ENCODE peak calls at places on chromosomes 7 and 10, in six cellular contexts. S is brain microvascular endothelial cell, M is neural progenitor cell, A is cardiac fibroblast, K is GM18507, C is sciatic nerve. B is an unnamed sample.

GRCh38 chr7:56007167-56007652 is 42.8 kb downstream of the NIPSNAP2 start:
- DNase-seq in K (no peak), S (no peak), M (no peak), C (no peak), A (no peak), B (no peak)

GRCh38 chr10:14409856-14410458 is 79.2 kb upstream of the FRMD4A start:
- DNase-seq in S (no peak), A (no peak), K (no peak), M (no peak), C (no peak), B (no peak)

GRCh38 chr7:317643-318405 is 27.9 kb downstream of the FOXL3 start:
- DNase-seq in M (no peak), C (no peak), K (no peak), A (no peak), S (no peak), B (no peak)

GRCh38 chr10:129491123-129491734 is 24.2 kb downstream of the MGMT start:
- DNase-seq in A (peak), S (no peak), C (no peak), M (peak), K (no peak), B (peak)

GRCh38 chr7:90766814-90767564 is 170.9 kb downstream of the CDK14 start:
- DNase-seq in S (peak), K (no peak), M (peak), A (peak), C (peak), B (peak)

GRCh38 chr10:56586391-56586790 is 225.3 kb upstream of the ZWINT start:
- DNase-seq in A (no peak), C (no peak), S (no peak), M (peak), K (no peak), B (no peak)

GRCh38 chr10:43061764-43062163 is 15.1 kb upstream of the RET start:
- DNase-seq in C (no peak), K (no peak), S (no peak), M (no peak), A (no peak), B (no peak)

GRCh38 chr7:2037805-2038635 is 194.7 kb downstream of the MAD1L1 start:
- DNase-seq in A (peak), C (peak), S (no peak), K (no peak), M (no peak), B (peak)

GRCh38 chr7:100152404-100152803 is 3.7 kb downstream of the LAMTOR4 start:
- DNase-seq in A (no peak), C (no peak), S (no peak), K (no peak), M (no peak), B (no peak)

GRCh38 chr10:17175551-17175950 is 25.9 kb downstream of the TRDMT1 start:
- DNase-seq in K (no peak), M (peak), S (peak), A (peak), C (no peak), B (peak)

GRCh38 chr10:11145498-11145855 is 127.8 kb downstream of the CELF2 start:
- DNase-seq in S (no peak), A (peak), C (no peak), K (no peak), M (no peak), B (peak)

GRCh38 chr10:93559490-93559889 is 7.0 kb upstream of the FFAR4 start:
- DNase-seq in M (no peak), S (no peak), A (no peak), C (no peak), K (no peak), B (no peak)

GRCh38 chr10:91860885-91861284 is 48.4 kb downstream of the FGFBP3 start:
- DNase-seq in A (no peak), S (no peak), C (no peak), M (no peak), K (no peak), B (no peak)

GRCh38 chr7:106070201-106070551 is 41.9 kb downstream of the SYPL1 start:
- DNase-seq in M (no peak), K (no peak), C (no peak), A (no peak), S (no peak), B (no peak)

GRCh38 chr10:794382-794956 is 105.0 kb upstream of the DIP2C start:
- DNase-seq in M (peak), A (peak), S (no peak), C (peak), K (no peak), B (no peak)

GRCh38 chr7:45292481-45292880 is 134.9 kb downstream of the RAMP3 start:
- DNase-seq in K (no peak), C (no peak), M (no peak), A (no peak), S (no peak), B (no peak)

GRCh38 chr10:95211606-95212279 is 17.7 kb downstream of the ACSM6 start:
- DNase-seq in C (no peak), K (no peak), A (no peak), M (no peak), S (no peak), B (no peak)

GRCh38 chr10:131035779-131036178 is 275.7 kb downstream of the TCERG1L start:
- DNase-seq in C (no peak), S (no peak), A (no peak), K (no peak), M (no peak), B (no peak)

GRCh38 chr7:91112902-91113321 is 151.3 kb upstream of the FZD1 start:
- DNase-seq in K (no peak), M (no peak), S (peak), C (no peak), A (peak), B (peak)

GRCh38 chr10:113562108-113562507 is 9.3 kb downstream of the HABP2 start:
- DNase-seq in A (no peak), S (no peak), M (no peak), C (no peak), K (no peak), B (no peak)

GRCh38 chr10:78451592-78451991 is 417.9 kb downstream of the RPS24 start:
- DNase-seq in K (no peak), C (peak), M (peak), S (no peak), A (peak), B (peak)

B was measured in fibroblast of pulmonary artery.